ENCODE peak calls at places on chromosomes 16 and 17, in four cellular contexts. V, Z, C and U are unnamed samples.
A peak's percentile ranks its signal among the peaks of the same experiment; 100 is the strongest.

GRCh38 chr17:58789160-58789559 is 33.5 kb downstream of the PPM1E start:
- DNase-seq in V (no peak), Z (no peak), C (no peak), U (no peak)

GRCh38 chr17:2986925-2987324 is 76.5 kb downstream of the OR1D5 start:
- DNase-seq in Z (no peak), C (no peak), V (no peak), U (no peak)

GRCh38 chr17:51275381-51275780 is 15.0 kb downstream of the UTP18 start:
- DNase-seq in V (no peak), Z (no peak), C (no peak), U (peak; percentile 87)

GRCh38 chr16:85384831-85385462 is 228.2 kb upstream of the GSE1 start:
- DNase-seq in V (no peak), Z (peak; percentile 82), C (no peak), U (no peak)

GRCh38 chr17:1830288-1830687 is 483 bp downstream of the RPA1 start:
- DNase-seq in C (peak; percentile 54), V (no peak), Z (peak; percentile 49), U (peak; percentile 5)

GRCh38 chr16:67388191-67388590 is 5.1 kb downstream of the TPPP3 start:
- DNase-seq in V (peak; percentile 31), C (no peak), Z (no peak), U (no peak)

GRCh38 chr17:510223-510917 is 157.8 kb upstream of the RPH3AL start:
- DNase-seq in Z (no peak), C (no peak), V (no peak), U (no peak)

GRCh38 chr17:16938031-16938430 is 33.9 kb downstream of the TNFRSF13B start:
- DNase-seq in V (peak; percentile 15), C (no peak), Z (no peak), U (no peak)

GRCh38 chr17:80892019-80892855 is 99.4 kb upstream of the CHMP6 start:
- DNase-seq in C (no peak), V (peak; percentile 81), Z (peak; percentile 82), U (peak; percentile 99)

GRCh38 chr16:83653785-83654184 is 154.0 kb upstream of the HSBP1 start:
- DNase-seq in Z (no peak), C (no peak), V (no peak), U (peak; percentile 37)

GRCh38 chr16:85612191-85612800 is 826 bp upstream of the GSE1 start:
- DNase-seq in V (no peak), Z (peak; percentile 65), C (peak; percentile 52), U (peak; percentile 91)

GRCh38 chr16:24769806-24770205 is 40.4 kb downstream of the TNRC6A start:
- DNase-seq in Z (no peak), C (no peak), V (no peak), U (peak; percentile 19)

GRCh38 chr17:77609553-77610517 is 348.7 kb upstream of the TNRC6C start:
- DNase-seq in Z (peak; percentile 78), C (peak; percentile 82), V (no peak), U (no peak)

GRCh38 chr16:31409433-31409832 is 16.3 kb downstream of the ITGAD start:
- DNase-seq in V (no peak), Z (no peak), C (no peak), U (peak; percentile 12)

GRCh38 chr17:42980766-42981397 is 517 bp downstream of the RUNDC1 start:
- DNase-seq in V (peak; percentile 51), C (peak; percentile 86), Z (peak; percentile 82), U (peak; percentile 58)

GRCh38 chr16:22092143-22092933 is at the start of gene VWA3A:
- DNase-seq in V (peak; percentile 60), Z (peak; percentile 90), C (no peak), U (peak; percentile 44)

GRCh38 chr16:50534091-50534490 is 14.1 kb upstream of the NKD1 start:
- DNase-seq in Z (no peak), V (no peak), C (no peak), U (no peak)

GRCh38 chr16:83473109-83473508 is 334.7 kb upstream of the HSBP1 start:
- DNase-seq in V (no peak), Z (no peak), C (no peak), U (no peak)

GRCh38 chr17:17882182-17882581 is 45.4 kb upstream of the SREBF1 start:
- DNase-seq in C (no peak), Z (no peak), V (no peak), U (no peak)

GRCh38 chr16:22206013-22206846 is at the start of gene EEF2K:
- DNase-seq in V (peak; percentile 85), C (peak; percentile 94), Z (peak; percentile 98), U (peak; percentile 92)

GRCh38 chr16:23826528-23827244 is 9.1 kb upstream of the PRKCB start:
- DNase-seq in C (peak; percentile 71), Z (no peak), V (no peak), U (no peak)

GRCh38 chr16:70553175-70553574 is 29.6 kb downstream of the SF3B3 start:
- DNase-seq in V (no peak), Z (no peak), C (no peak), U (peak; percentile 74)

GRCh38 chr17:4559851-4560820 is at the start of gene GGT6:
- DNase-seq in V (no peak), C (no peak), Z (peak; percentile 8), U (no peak)

GRCh38 chr16:13906426-13907089 is 13.4 kb upstream of the ERCC4 start:
- DNase-seq in Z (no peak), C (peak; percentile 37), V (no peak), U (no peak)

GRCh38 chr16:78102122-78102660 is 2.7 kb downstream of the WWOX start:
- DNase-seq in Z (no peak), V (no peak), C (no peak), U (no peak)

GRCh38 chr17:29107933-29108805 is 65.2 kb downstream of the PIPOX start:
- DNase-seq in V (no peak), C (no peak), Z (no peak), U (no peak)

GRCh38 chr17:75316253-75316652 is 27.0 kb upstream of the SLC25A19 start:
- DNase-seq in C (no peak), V (no peak), Z (no peak), U (no peak)

GRCh38 chr16:81005644-81006471 is 827 bp downstream of the CMC2 start:
- DNase-seq in V (no peak), Z (peak; percentile 28), C (no peak), U (no peak)

GRCh38 chr17:33814852-33815251 is 440.2 kb upstream of the CCL2 start:
- DNase-seq in V (no peak), C (no peak), Z (no peak), U (no peak)

GRCh38 chr16:49463529-49463928 is 89.9 kb downstream of the C16orf78 start:
- DNase-seq in V (no peak), Z (peak; percentile 77), C (peak; percentile 94), U (no peak)

GRCh38 chr16:3058173-3059030 is 7.0 kb upstream of the IL32 start:
- DNase-seq in C (peak; percentile 81), Z (peak; percentile 80), V (peak; percentile 56), U (no peak)

GRCh38 chr17:58336456-58337094 is 8.0 kb upstream of the TSPOAP1 start:
- DNase-seq in C (peak; percentile 83), V (no peak), Z (no peak), U (no peak)

GRCh38 chr16:55487048-55487803 is 8.2 kb downstream of the MMP2 start:
- DNase-seq in V (no peak), C (no peak), Z (no peak), U (peak; percentile 96)

GRCh38 chr16:22635345-22635744 is 124.7 kb downstream of the NPIPB5 start:
- DNase-seq in V (no peak), Z (no peak), C (no peak), U (no peak)

GRCh38 chr16:87729266-87729954 is 36.4 kb downstream of the KLHDC4 start:
- DNase-seq in V (no peak), C (peak; percentile 79), Z (no peak), U (no peak)